ENCODE peak calls at places on chromosome 2, in five cellular contexts. U, I, X, V and T are unnamed samples.
A peak's percentile ranks its signal among the peaks of the same experiment; 100 is the strongest.

GRCh38 chr2:30629866-30630265 is 177.4 kb downstream of the CAPN13 start:
- DNase-seq in U (no peak), I (peak; percentile 59), X (no peak), V (no peak), T (no peak)

GRCh38 chr2:120734930-120735611 is 597 bp upstream of the GLI2 start:
- DNase-seq in U (no peak), I (peak; percentile 48), X (peak; percentile 35), V (no peak), T (no peak)

GRCh38 chr2:8643996-8644356 is 37.9 kb upstream of the ID2 start:
- DNase-seq in U (no peak), I (no peak), X (no peak), V (no peak), T (no peak)

GRCh38 chr2:58197894-58198293 is 43.2 kb downstream of the FANCL start:
- DNase-seq in U (no peak), I (no peak), X (no peak), V (no peak), T (no peak)

GRCh38 chr2:182229288-182229687 is 197.5 kb downstream of the PDE1A start:
- DNase-seq in U (no peak), I (peak; percentile 80), X (no peak), V (no peak), T (peak; percentile 36)

GRCh38 chr2:26530696-26531095 is 52.8 kb upstream of the OTOF start:
- DNase-seq in U (no peak), I (peak; percentile 70), X (no peak), V (no peak), T (no peak)

GRCh38 chr2:147739531-147739930 is 105.3 kb upstream of the ACVR2A start:
- DNase-seq in U (no peak), I (peak; percentile 33), X (no peak), V (no peak), T (peak; percentile 46)

GRCh38 chr2:239146011-239146641 is 254.7 kb downstream of the HDAC4 start:
- DNase-seq in U (no peak), I (no peak), X (no peak), V (no peak), T (no peak)

GRCh38 chr2:168611896-168612650 is 156.0 kb downstream of the CERS6 start:
- DNase-seq in U (no peak), I (no peak), X (no peak), V (no peak), T (no peak)

GRCh38 chr2:168611091-168611490 is 155.0 kb downstream of the CERS6 start:
- DNase-seq in U (no peak), I (no peak), X (no peak), V (no peak), T (no peak)

GRCh38 chr2:168614291-168615018 is 158.4 kb downstream of the CERS6 start:
- DNase-seq in U (no peak), I (no peak), X (no peak), V (no peak), T (peak; percentile 16)

GRCh38 chr2:168612719-168613118 is 156.6 kb downstream of the CERS6 start:
- DNase-seq in U (no peak), I (no peak), X (no peak), V (no peak), T (no peak)

GRCh38 chr2:168613510-168613909 is 157.4 kb downstream of the CERS6 start:
- DNase-seq in U (no peak), I (no peak), X (no peak), V (no peak), T (no peak)
- H3K4me2 ChIP-seq in U (no peak overlapping the region), I (no peak overlapping the region), X (no peak overlapping the region), V (no peak overlapping the region), T (no peak overlapping the region)

GRCh38 chr2:130728007-130728454 is 839 bp upstream of the GPR148 start:
- DNase-seq in U (no peak), I (peak; percentile 17), X (no peak), V (no peak), T (peak; percentile 8)

GRCh38 chr2:130727286-130727924 is 1.5 kb upstream of the GPR148 start:
- DNase-seq in U (peak; percentile 32), I (peak; percentile 87), X (peak; percentile 96), V (peak; percentile 94), T (peak; percentile 78)

GRCh38 chr2:130724455-130724854 is 4.4 kb upstream of the GPR148 start:
- DNase-seq in U (no peak), I (no peak), X (no peak), V (no peak), T (no peak)

GRCh38 chr2:130728549-130729310 is at the start of gene GPR148:
- DNase-seq in U (no peak), I (no peak), X (no peak), V (no peak), T (no peak)

GRCh38 chr2:130726614-130727180 is 2.2 kb upstream of the GPR148 start:
- DNase-seq in U (no peak), I (no peak), X (no peak), V (no peak), T (no peak)
- H3K4me2 ChIP-seq in U (peak overlapping the region; percentile 99), I (peak overlapping the region; percentile 93), X (peak overlapping the region; percentile 67), V (peak overlapping the region; percentile 90), T (peak overlapping the region; percentile 94)

DNA sequence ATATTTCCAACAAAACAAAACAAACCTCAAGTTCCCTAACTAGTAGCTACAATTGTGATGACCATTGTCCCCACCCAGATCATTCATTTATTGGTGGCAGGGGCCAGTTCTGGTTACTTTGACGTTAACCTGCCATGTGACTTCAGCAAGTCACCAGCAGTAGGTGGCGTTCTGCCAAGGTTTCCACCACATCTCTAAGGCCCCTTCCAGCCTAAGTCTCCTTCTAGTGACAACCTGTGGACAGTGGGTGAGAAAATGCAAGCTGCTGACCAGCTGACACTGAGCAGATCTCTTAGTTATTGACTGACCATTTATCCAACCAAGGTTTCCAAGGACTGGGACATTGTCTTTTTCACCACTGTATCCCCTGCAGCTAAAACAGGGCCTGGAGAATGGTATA is 98.4 kb downstream of the GPR39 start:
- DNase-seq in U (no peak), I (no peak), X (no peak), V (no peak), T (no peak)
- H3K4me2 ChIP-seq in U (no peak overlapping the region), I (no peak overlapping the region), X (no peak overlapping the region), V (no peak overlapping the region), T (no peak overlapping the region)

GRCh38 chr2:129056959-129057317 is 738.3 kb upstream of the HS6ST1 start:
- DNase-seq in U (no peak), I (no peak), X (no peak), V (no peak), T (no peak)
- H3K4me2 ChIP-seq in U (no peak overlapping the region), I (no peak overlapping the region), X (no peak overlapping the region), V (no peak overlapping the region), T (no peak overlapping the region)

DNA sequence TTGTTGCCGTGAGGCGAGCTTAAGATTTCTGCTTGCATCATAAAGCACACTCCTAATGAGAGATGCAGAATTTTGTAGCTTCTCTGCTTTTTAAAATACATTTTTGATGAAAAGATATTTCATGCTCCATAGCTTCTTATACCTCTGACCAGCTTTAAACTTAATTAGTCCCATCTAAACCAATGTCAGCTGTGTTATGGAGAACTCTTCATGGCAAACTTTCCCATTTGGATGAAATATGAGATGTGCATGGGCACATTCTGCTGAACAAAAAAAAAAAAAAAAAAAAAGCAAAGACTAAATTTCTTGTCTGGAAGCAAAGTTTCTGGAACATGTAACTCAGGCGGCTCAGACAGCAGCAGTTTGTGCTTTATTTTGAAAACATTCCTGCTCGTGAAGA is 162.7 kb downstream of the KCNE4 start:
- DNase-seq in U (no peak), I (no peak), X (no peak), V (no peak), T (no peak)
- H3K4me2 ChIP-seq in U (no peak overlapping the region), I (no peak overlapping the region), X (no peak overlapping the region), V (no peak overlapping the region), T (no peak overlapping the region)